ENCODE peak calls at places on chromosomes 5 and 9, in four cellular contexts. D is CD8-positive, alpha-beta T cell; V is Peyer's patch; M is iPS DF 6.9. L is an unnamed sample.
A peak's percentile ranks its signal among the peaks of the same experiment; 100 is the strongest.

GRCh38 chr5:157571357-157571827 is 4.2 kb downstream of the ADAM19 start:
- DNase-seq in D (no peak), V (no peak), M (no peak), L (no peak)

GRCh38 chr5:33338336-33339110 is 102.2 kb upstream of the TARS1 start:
- DNase-seq in M (no peak), D (no peak), V (no peak), L (no peak)

GRCh38 chr9:9949368-9949767 is 663.4 kb downstream of the PTPRD start:
- DNase-seq in D (no peak), V (no peak), M (no peak), L (no peak)

GRCh38 chr5:945691-946541 is 53.2 kb downstream of the TRIP13 start:
- DNase-seq in M (no peak), V (peak; percentile 48), D (no peak), L (no peak)

GRCh38 chr5:74382864-74383618 is 257.5 kb downstream of the ENC1 start:
- DNase-seq in M (no peak), D (no peak), V (no peak), L (no peak)

GRCh38 chr5:112533315-112533867 is 114.3 kb upstream of the EPB41L4A start:
- DNase-seq in V (no peak), D (no peak), M (no peak), L (no peak)

GRCh38 chr5:166117062-166117743 is 2174.2 kb upstream of the WWC1 start:
- DNase-seq in V (no peak), M (no peak), D (no peak), L (no peak)

GRCh38 chr5:135242021-135242480 is 157.0 kb downstream of the MACROH2A1 start:
- DNase-seq in M (no peak), V (peak; percentile 29), D (no peak), L (no peak)

GRCh38 chr9:96006961-96007360 is 131.5 kb downstream of the ERCC6L2 start:
- DNase-seq in D (no peak), V (no peak), M (no peak), L (no peak)

GRCh38 chr5:140245354-140245753 is 57.5 kb downstream of the PFDN1 start:
- DNase-seq in V (no peak), D (no peak), M (no peak), L (no peak)

GRCh38 chr5:150137168-150137957 is 18.3 kb downstream of the PDGFRB start:
- DNase-seq in V (no peak), M (no peak), D (no peak), L (no peak)

GRCh38 chr5:7218146-7218545 is 177.8 kb upstream of the ADCY2 start:
- DNase-seq in D (no peak), M (no peak), V (no peak), L (no peak)

GRCh38 chr5:179870403-179870903 is 11.8 kb upstream of the MRNIP start:
- DNase-seq in V (peak; percentile 50), M (peak; percentile 47), D (no peak), L (no peak)

GRCh38 chr9:133633681-133633990 is 2.5 kb upstream of the DBH start:
- DNase-seq in D (no peak), V (no peak), M (no peak), L (no peak)

GRCh38 chr5:165559645-165560044 is 2054.2 kb downstream of the MAT2B start:
- DNase-seq in M (no peak), D (no peak), V (no peak), L (no peak)

GRCh38 chr9:137402752-137403151 is 20.2 kb downstream of the EXD3 start:
- DNase-seq in M (no peak), V (no peak), D (no peak), L (no peak)

GRCh38 chr5:156170351-156170961 is 156.5 kb upstream of the SGCD start:
- DNase-seq in D (no peak), M (no peak), V (no peak), L (no peak)

GRCh38 chr5:67166460-67166871 is 30.1 kb downstream of the CD180 start:
- DNase-seq in M (no peak), D (peak; percentile 32), V (peak; percentile 69), L (peak; percentile 54)
- H3K4me3 ChIP-seq in M (no peak overlapping the region), D (peak overlapping the region; percentile 52), V (peak overlapping the region; percentile 45), L (peak overlapping the region; percentile 52)

DNA sequence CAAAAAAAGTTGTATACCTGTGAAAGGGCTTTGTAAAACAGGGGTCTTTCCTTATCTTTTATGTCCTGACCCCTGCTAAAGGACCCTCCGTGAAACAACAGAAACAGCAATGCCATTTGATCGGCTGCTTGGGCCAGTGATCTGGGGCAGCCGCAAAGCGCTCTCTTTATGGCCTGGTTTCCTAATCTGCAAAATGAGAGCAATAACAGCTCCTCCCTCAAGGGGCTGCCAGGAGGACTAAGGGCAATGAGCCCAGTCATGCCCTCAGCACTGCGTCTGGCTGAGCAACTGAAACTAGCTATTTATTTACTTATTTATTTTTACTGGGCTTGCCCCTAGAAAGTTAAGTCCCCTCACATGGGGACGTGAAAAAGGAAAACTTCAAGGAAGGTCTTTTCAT is 18.3 kb downstream of the CMBL start:
- DNase-seq in D (no peak), M (no peak), V (peak; percentile 72), L (no peak)
- H3K27ac ChIP-seq in D (no peak overlapping the region), M (no peak overlapping the region), V (peak overlapping the region; percentile 64), L (no peak overlapping the region)

DNA sequence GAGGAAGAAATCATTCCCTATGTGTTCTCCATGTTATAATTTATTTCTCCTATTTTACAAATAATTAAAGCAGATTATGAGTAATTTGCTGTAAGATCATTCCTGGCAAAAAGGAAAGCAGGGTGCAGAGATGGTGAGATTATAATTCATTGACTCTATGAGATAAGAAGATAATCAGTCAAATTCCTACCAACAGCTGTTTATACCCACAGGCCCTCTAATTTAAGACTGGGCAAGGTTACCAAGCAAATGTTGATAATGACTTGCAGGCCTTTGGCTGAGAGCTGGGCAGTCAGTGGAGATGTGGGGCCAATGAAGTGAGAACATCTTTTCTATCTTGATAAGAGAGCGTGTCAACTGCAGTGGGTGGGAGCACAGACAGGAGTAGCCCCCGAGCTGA is 222.7 kb downstream of the ICE1 start:
- DNase-seq in V (no peak), M (no peak), D (no peak), L (no peak)
- H3K4me3 ChIP-seq in V (no peak overlapping the region), M (no peak overlapping the region), D (no peak overlapping the region), L (no peak overlapping the region)

DNA sequence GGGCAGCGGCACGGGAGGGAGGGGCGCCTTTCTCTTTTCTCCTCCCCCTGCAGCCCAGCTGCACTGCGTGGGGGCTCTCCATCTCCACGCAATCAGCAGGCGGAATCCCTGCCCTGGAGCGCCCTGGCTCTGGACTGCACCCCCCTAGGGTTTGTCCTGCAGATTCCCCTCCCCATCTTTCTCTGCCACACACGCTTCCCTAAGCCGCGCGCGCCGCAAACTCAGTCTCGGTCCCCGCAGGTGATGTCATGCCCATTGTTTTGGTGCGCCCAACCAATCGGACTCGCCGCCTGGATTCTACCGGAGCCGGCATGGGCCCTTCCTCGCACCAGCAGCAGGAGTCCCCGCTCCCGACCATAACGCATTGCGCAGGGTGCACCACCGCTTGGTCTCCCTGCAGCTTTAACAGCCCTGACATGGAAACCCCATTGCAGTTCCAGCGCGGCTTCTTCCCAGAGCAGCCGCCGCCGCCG is at the start of gene KCNN2:
- DNase-seq in M (no peak), V (peak; percentile 71), D (no peak), L (no peak)
- H3K27ac ChIP-seq in M (no peak within 1 kb of the TSS), V (no peak within 1 kb of the TSS), D (no peak within 1 kb of the TSS), L (no peak within 1 kb of the TSS)

GRCh38 chr5:107571621-107572489 is 98.9 kb downstream of the EFNA5 start:
- DNase-seq in D (peak; percentile 72), M (peak; percentile 92), V (peak; percentile 96), L (peak; percentile 71)

GRCh38 chr5:107572800-107573368 is 97.9 kb downstream of the EFNA5 start:
- DNase-seq in V (no peak), D (no peak), M (no peak), L (no peak)

GRCh38 chr5:107566537-107566875 is 104.2 kb downstream of the EFNA5 start:
- DNase-seq in V (no peak), D (no peak), M (no peak), L (no peak)

GRCh38 chr5:107567901-107568671 is 102.7 kb downstream of the EFNA5 start:
- DNase-seq in M (no peak), D (no peak), V (no peak), L (no peak)

DNA sequence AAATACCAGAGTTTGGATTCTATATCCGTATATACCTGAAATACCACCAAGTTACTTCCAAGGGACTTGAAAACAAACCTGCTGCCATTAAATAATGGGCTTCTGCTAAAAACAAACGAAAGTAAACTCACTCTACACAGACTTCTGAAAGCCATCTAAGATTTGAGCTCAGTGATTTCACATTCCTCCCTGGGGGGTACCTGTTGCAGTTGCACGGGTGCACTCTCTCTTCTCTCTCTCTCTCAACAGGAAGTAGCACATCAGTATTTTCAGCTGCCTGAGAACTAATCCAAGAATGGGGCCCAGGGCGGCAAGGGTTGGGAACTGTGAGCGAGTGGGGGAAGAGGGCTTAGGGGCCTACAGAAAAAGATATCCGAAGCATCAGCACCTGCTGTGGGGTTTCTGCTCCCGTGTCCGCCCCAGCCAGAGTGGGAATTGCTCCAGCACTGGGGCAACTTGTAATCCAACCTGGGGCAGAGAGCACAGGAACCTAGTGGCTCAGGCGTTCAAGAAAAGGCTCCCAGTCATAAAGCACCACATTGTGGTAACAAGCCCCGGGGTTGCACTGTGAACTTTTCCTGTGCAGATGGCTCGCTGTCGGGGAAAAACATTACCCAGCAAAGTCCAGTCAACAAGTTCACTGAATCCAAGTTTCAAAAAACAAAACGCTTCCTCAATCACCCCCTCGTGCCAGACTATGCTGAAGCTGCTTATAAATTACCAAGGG is 99.8 kb downstream of the EFNA5 start:
- DNase-seq in V (peak; percentile 56), D (no peak), M (no peak), L (no peak)
- H3K4me3 ChIP-seq in V (no peak overlapping the region), D (no peak overlapping the region), M (no peak overlapping the region), L (peak overlapping the region; percentile 58)

GRCh38 chr5:122164831-122165573 is 35.7 kb downstream of the ZNF474 start:
- DNase-seq in M (no peak), V (no peak), D (no peak), L (no peak)
- H3K27ac ChIP-seq in M (no peak overlapping the region), V (no peak overlapping the region), D (no peak overlapping the region), L (no peak overlapping the region)

DNA sequence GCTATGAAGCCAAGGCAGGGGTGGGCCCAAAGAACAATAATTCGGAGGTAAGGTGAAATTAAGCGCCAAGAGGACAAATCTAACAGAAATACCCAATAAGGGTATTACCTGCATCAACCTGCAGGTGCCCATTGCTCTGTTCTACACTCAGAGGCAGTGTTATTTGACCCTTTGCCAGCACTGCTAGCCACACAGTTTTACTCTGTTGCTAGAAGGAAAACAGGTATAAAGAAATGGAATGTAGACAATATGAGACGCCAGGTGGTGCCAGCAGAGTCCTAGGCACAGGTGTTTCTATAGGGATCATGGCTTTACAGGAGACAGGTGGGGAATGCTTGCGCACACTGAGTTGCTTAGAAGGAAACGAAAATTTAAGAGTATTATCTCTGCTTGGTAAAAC is 201.3 kb downstream of the HTR1A start:
- DNase-seq in V (no peak), D (no peak), M (no peak), L (no peak)
- H3K4me3 ChIP-seq in V (no peak overlapping the region), D (no peak overlapping the region), M (no peak overlapping the region), L (no peak overlapping the region)

GRCh38 chr9:107861075-107861474 is 371.5 kb upstream of the KLF4 start:
- DNase-seq in V (no peak), M (no peak), D (no peak), L (no peak)
- H3K27ac ChIP-seq in V (no peak overlapping the region), M (no peak overlapping the region), D (no peak overlapping the region), L (no peak overlapping the region)

L was measured in effector memory CD4-positive, alpha-beta T cell.